ENCODE peak calls at places on chromosomes 6 and 20, in nine cellular contexts. K is iPS-NIHi11; T is fibroblast of pulmonary artery; R is cardiac fibroblast; A is astrocyte of the spinal cord; J is Caki2; F is stimulated activated CD4-positive, alpha-beta T cell treated with anti-CD3 and anti-CD28 coated beads, Interleukin-4, amount 100 ng/mL, for 4 hours; B is CD14-positive monocyte; G is OCI-LY7. E is an unnamed sample.

GRCh38 chr20:46089076-46089337 is 755 bp downstream of the NCOA5 start:
- DNase-seq in K (no peak), T (no peak), R (no peak), A (no peak), J (no peak), F (no peak), B (peak; percentile 51), G (no peak), E (no peak)

GRCh38 chr6:125300992-125301434 is 754 bp downstream of the HDDC2 start:
- DNase-seq in K (no peak), T (peak; percentile 50), R (no peak), A (peak; percentile 59), J (no peak), F (no peak), B (no peak), G (no peak), E (no peak)

GRCh38 chr20:36061754-36062153 is 92.8 kb upstream of the EPB41L1 start:
- DNase-seq in K (no peak), T (peak; percentile 27), R (peak; percentile 66), A (no peak), J (no peak), F (no peak), B (no peak), G (no peak), E (no peak)

GRCh38 chr6:156021746-156022396 is 566.2 kb upstream of the NOX3 start:
- DNase-seq in K (no peak), T (peak; percentile 74), R (peak; percentile 70), A (peak; percentile 79), J (no peak), F (no peak), B (no peak), G (no peak), E (peak; percentile 45)

GRCh38 chr20:51985013-51985415 is 182.7 kb upstream of the SALL4 start:
- DNase-seq in K (peak; percentile 72), T (peak; percentile 98), R (peak; percentile 97), A (peak; percentile 94), J (peak; percentile 82), F (no peak), B (no peak), G (no peak), E (peak; percentile 79)

GRCh38 chr6:128807577-128807976 is 75.4 kb upstream of the LAMA2 start:
- DNase-seq in K (peak; percentile 12), T (peak; percentile 78), R (peak; percentile 79), A (peak; percentile 74), J (peak; percentile 42), F (no peak), B (no peak), G (peak; percentile 10), E (peak; percentile 21)

GRCh38 chr6:136365781-136366354 is 76.2 kb upstream of the BCLAF1 start:
- DNase-seq in K (no peak), T (no peak), R (no peak), A (no peak), J (no peak), F (no peak), B (peak; percentile 80), G (peak; percentile 58), E (no peak)

GRCh38 chr20:35561268-35561667 is 19.4 kb downstream of the ERGIC3 start:
- DNase-seq in K (peak; percentile 76), T (peak; percentile 39), R (peak; percentile 55), A (peak; percentile 49), J (no peak), F (no peak), B (peak; percentile 36), G (peak; percentile 82), E (peak; percentile 47)

GRCh38 chr6:70456725-70457124 is 43.4 kb downstream of the FAM135A start:
- DNase-seq in K (no peak), T (no peak), R (no peak), A (no peak), J (no peak), F (no peak), B (no peak), G (no peak), E (no peak)

GRCh38 chr20:57779401-57780003 is 69.7 kb upstream of the PMEPA1 start:
- DNase-seq in K (peak; percentile 58), T (no peak), R (no peak), A (no peak), J (peak; percentile 59), F (no peak), B (no peak), G (no peak), E (peak; percentile 18)

GRCh38 chr6:42021847-42022754 is 28.2 kb upstream of the TAF8 start:
- DNase-seq in K (no peak), T (no peak), R (peak; percentile 48), A (no peak), J (no peak), F (peak; percentile 54), B (no peak), G (peak; percentile 98), E (no peak)

GRCh38 chr6:74597266-74597665 is 608.6 kb downstream of the COL12A1 start:
- DNase-seq in K (no peak), T (peak; percentile 69), R (peak; percentile 38), A (peak; percentile 69), J (no peak), F (no peak), B (no peak), G (no peak), E (no peak)

GRCh38 chr6:157635388-157636244 is 187.4 kb upstream of the SNX9 start:
- DNase-seq in K (no peak), T (peak; percentile 40), R (peak; percentile 26), A (no peak), J (no peak), F (no peak), B (no peak), G (no peak), E (no peak)

GRCh38 chr20:11401988-11402387 is 515.7 kb upstream of the BTBD3 start:
- DNase-seq in K (no peak), T (no peak), R (no peak), A (no peak), J (no peak), F (no peak), B (no peak), G (no peak), E (no peak)

GRCh38 chr20:48197034-48197433 is 411.8 kb upstream of the SULF2 start:
- DNase-seq in K (no peak), T (no peak), R (peak; percentile 30), A (no peak), J (no peak), F (no peak), B (no peak), G (no peak), E (no peak)

GRCh38 chr6:56693246-56693607 is 50.5 kb upstream of the DST start:
- DNase-seq in K (no peak), T (peak; percentile 89), R (peak; percentile 88), A (peak; percentile 90), J (peak; percentile 90), F (no peak), B (no peak), G (no peak), E (no peak)

GRCh38 chr6:143376861-143377260 is 73.6 kb downstream of the ADAT2 start:
- DNase-seq in K (no peak), T (no peak), R (no peak), A (no peak), J (no peak), F (no peak), B (no peak), G (no peak), E (no peak)

GRCh38 chr6:43903739-43904290 is 133.8 kb downstream of the VEGFA start:
- DNase-seq in K (no peak), T (no peak), R (no peak), A (no peak), J (no peak), F (no peak), B (no peak), G (no peak), E (no peak)

GRCh38 chr20:45034436-45034835 is 66.5 kb downstream of the KCNS1 start:
- DNase-seq in K (no peak), T (no peak), R (no peak), A (no peak), J (no peak), F (no peak), B (no peak), G (peak; percentile 29), E (no peak)

GRCh38 chr20:34546751-34547181 is 11.8 kb upstream of the MAP1LC3A start:
- DNase-seq in K (no peak), T (no peak), R (no peak), A (no peak), J (no peak), F (no peak), B (no peak), G (no peak), E (no peak)

GRCh38 chr6:84434550-84434949 is 207.1 kb upstream of the CEP162 start:
- DNase-seq in K (no peak), T (no peak), R (no peak), A (no peak), J (no peak), F (no peak), B (no peak), G (no peak), E (no peak)

GRCh38 chr6:85015396-85015990 is 251.1 kb upstream of the TBX18 start:
- DNase-seq in K (peak; percentile 78), T (peak; percentile 88), R (peak; percentile 86), A (peak; percentile 78), J (peak; percentile 59), F (no peak), B (no peak), G (no peak), E (peak; percentile 18)

GRCh38 chr6:70298070-70298469 is 4.8 kb downstream of the COL9A1 start:
- DNase-seq in K (no peak), T (no peak), R (no peak), A (no peak), J (no peak), F (no peak), B (no peak), G (no peak), E (no peak)

GRCh38 chr6:162289972-162290371 is 437.6 kb downstream of the PRKN start:
- DNase-seq in K (no peak), T (no peak), R (no peak), A (no peak), J (no peak), F (no peak), B (no peak), G (no peak), E (no peak)

GRCh38 chr6:111750147-111750546 is 123.1 kb downstream of the FYN start:
- DNase-seq in K (no peak), T (no peak), R (no peak), A (no peak), J (no peak), F (no peak), B (no peak), G (no peak), E (no peak)

GRCh38 chr6:87139236-87139635 is 16.1 kb upstream of the ZNF292 start:
- DNase-seq in K (peak; percentile 54), T (peak; percentile 69), R (peak; percentile 64), A (peak; percentile 55), J (peak; percentile 35), F (no peak), B (no peak), G (peak; percentile 67), E (no peak)

GRCh38 chr6:26197736-26198625 is 110.8 kb downstream of the HFE start:
- DNase-seq in K (no peak), T (peak; percentile 27), R (peak; percentile 36), A (peak; percentile 49), J (peak; percentile 71), F (no peak), B (no peak), G (peak; percentile 84), E (no peak)

E was measured in kidney epithelial cell.